ENCODE peak calls at places on chromosomes 2 and 18, in seven cellular contexts. I, X, G, K, Y, Z and F are unnamed samples.

GRCh38 chr18:67217551-67218166 is 298.9 kb downstream of the DSEL start:
- DNase-seq in I (no peak), X (peak), G (peak), K (peak), Y (peak), Z (peak), F (peak)

GRCh38 chr2:70133521-70134348 is 46.5 kb downstream of the PCBP1 start:
- DNase-seq in I (no peak), X (no peak), G (no peak), K (no peak), Y (no peak), Z (no peak), F (no peak)

GRCh38 chr2:194700726-194701125 is 956.3 kb upstream of the SLC39A10 start:
- DNase-seq in I (no peak), X (no peak), G (no peak), K (no peak), Y (no peak), Z (no peak), F (no peak)

GRCh38 chr18:58362027-58362575 is 266.8 kb downstream of the ALPK2 start:
- DNase-seq in I (no peak), X (no peak), G (no peak), K (no peak), Y (peak), Z (no peak), F (no peak)

GRCh38 chr2:102915128-102915527 is 153.3 kb downstream of the TMEM182 start:
- DNase-seq in I (no peak), X (no peak), G (no peak), K (no peak), Y (no peak), Z (peak), F (no peak)

GRCh38 chr2:81077396-81077795 is 772.8 kb upstream of the LRRTM1 start:
- DNase-seq in I (no peak), X (peak), G (no peak), K (no peak), Y (no peak), Z (no peak), F (no peak)

GRCh38 chr2:40095003-40095402 is 315.9 kb upstream of the THUMPD2 start:
- DNase-seq in I (no peak), X (no peak), G (no peak), K (no peak), Y (no peak), Z (no peak), F (no peak)

GRCh38 chr2:40579247-40579646 is 127.4 kb upstream of the SLC8A1 start:
- DNase-seq in I (no peak), X (no peak), G (no peak), K (no peak), Y (no peak), Z (no peak), F (no peak)

GRCh38 chr2:147101906-147102790 is 742.7 kb upstream of the ACVR2A start:
- DNase-seq in I (no peak), X (no peak), G (no peak), K (no peak), Y (no peak), Z (no peak), F (no peak)

GRCh38 chr2:213152065-213152794 is 818 bp upstream of the IKZF2 start:
- DNase-seq in I (peak), X (peak), G (peak), K (peak), Y (peak), Z (peak), F (peak)

GRCh38 chr18:50862401-50862800 is 16.5 kb upstream of the ME2 start:
- DNase-seq in I (no peak), X (no peak), G (no peak), K (peak), Y (no peak), Z (no peak), F (no peak)

GRCh38 chr2:161873689-161874088 is 200.3 kb downstream of the DPP4 start:
- DNase-seq in I (no peak), X (peak), G (no peak), K (no peak), Y (no peak), Z (no peak), F (no peak)

GRCh38 chr2:124316875-124317605 is 292.0 kb downstream of the CNTNAP5 start:
- DNase-seq in I (no peak), X (no peak), G (no peak), K (no peak), Y (no peak), Z (no peak), F (no peak)

GRCh38 chr2:62482558-62483352 is 23.2 kb downstream of the TMEM17 start:
- DNase-seq in I (no peak), X (no peak), G (no peak), K (no peak), Y (no peak), Z (no peak), F (no peak)

GRCh38 chr18:66150650-66151049 is 399.8 kb downstream of the CDH7 start:
- DNase-seq in I (no peak), X (no peak), G (no peak), K (no peak), Y (no peak), Z (no peak), F (no peak)

GRCh38 chr18:55275042-55275897 is 312.7 kb downstream of the TCF4 start:
- DNase-seq in I (no peak), X (peak), G (no peak), K (peak), Y (no peak), Z (peak), F (peak)

GRCh38 chr2:159091981-159092380 is 123.5 kb downstream of the TANC1 start:
- DNase-seq in I (no peak), X (no peak), G (no peak), K (no peak), Y (no peak), Z (no peak), F (no peak)

GRCh38 chr2:186349508-186349907 is 136.6 kb upstream of the ZC3H15 start:
- DNase-seq in I (no peak), X (no peak), G (no peak), K (no peak), Y (peak), Z (peak), F (no peak)

GRCh38 chr2:164257794-164258193 is 363.5 kb downstream of the GRB14 start:
- DNase-seq in I (no peak), X (no peak), G (no peak), K (no peak), Y (no peak), Z (no peak), F (no peak)

GRCh38 chr2:175726213-175726612 is 275.9 kb downstream of the LNPK start:
- DNase-seq in I (no peak), X (no peak), G (no peak), K (no peak), Y (no peak), Z (no peak), F (no peak)

GRCh38 chr2:178796079-178796677 is 11.0 kb downstream of the TTN start:
- DNase-seq in I (no peak), X (peak), G (no peak), K (no peak), Y (peak), Z (no peak), F (no peak)

GRCh38 chr2:238171575-238172187 is 12.9 kb downstream of the ERFE start:
- DNase-seq in I (no peak), X (no peak), G (no peak), K (no peak), Y (no peak), Z (no peak), F (no peak)

GRCh38 chr2:134558208-134558890 is 160.5 kb downstream of the TMEM163 start:
- DNase-seq in I (no peak), X (no peak), G (no peak), K (no peak), Y (no peak), Z (no peak), F (no peak)

GRCh38 chr2:178350051-178350450 is 100.9 kb downstream of the PRKRA start:
- DNase-seq in I (no peak), X (no peak), G (no peak), K (no peak), Y (no peak), Z (no peak), F (no peak)

GRCh38 chr18:48905541-48905940 is 45.2 kb downstream of the SMAD7 start:
- DNase-seq in I (no peak), X (no peak), G (no peak), K (no peak), Y (no peak), Z (no peak), F (no peak)

GRCh38 chr2:241577413-241578122 is 19.0 kb downstream of the BOK start:
- DNase-seq in I (peak), X (no peak), G (peak), K (no peak), Y (peak), Z (no peak), F (no peak)

GRCh38 chr18:2223859-2224258 is 347.4 kb downstream of the METTL4 start:
- DNase-seq in I (no peak), X (peak), G (no peak), K (no peak), Y (peak), Z (peak), F (peak)

GRCh38 chr18:50970006-50970405 is 2.2 kb downstream of the ELAC1 start:
- DNase-seq in I (no peak), X (no peak), G (no peak), K (no peak), Y (no peak), Z (peak), F (no peak)

GRCh38 chr2:214471990-214472389 is 61.1 kb downstream of the VWC2L start:
- DNase-seq in I (no peak), X (no peak), G (no peak), K (no peak), Y (no peak), Z (no peak), F (no peak)

GRCh38 chr2:187799601-187800000 is 245.4 kb upstream of the TFPI start:
- DNase-seq in I (no peak), X (no peak), G (no peak), K (no peak), Y (no peak), Z (no peak), F (no peak)

GRCh38 chr2:15939556-15939853 is 845 bp upstream of the MYCN start:
- DNase-seq in I (peak), X (no peak), G (peak), K (no peak), Y (no peak), Z (peak), F (no peak)

GRCh38 chr2:54122171-54122935 is 6.9 kb downstream of the ACYP2 start:
- DNase-seq in I (no peak), X (no peak), G (no peak), K (no peak), Y (peak), Z (no peak), F (no peak)

GRCh38 chr2:233259745-233260144 is 8.3 kb downstream of the ATG16L1 start:
- DNase-seq in I (no peak), X (no peak), G (no peak), K (no peak), Y (no peak), Z (no peak), F (no peak)

GRCh38 chr2:133790706-133791105 is 222.4 kb upstream of the NCKAP5 start:
- DNase-seq in I (no peak), X (no peak), G (no peak), K (no peak), Y (no peak), Z (no peak), F (no peak)

GRCh38 chr18:77133051-77133919 is 702 bp upstream of the MBP start:
- DNase-seq in I (peak), X (peak), G (peak), K (no peak), Y (peak), Z (peak), F (no peak)

GRCh38 chr18:74476154-74476553 is 19.0 kb upstream of the DIPK1C start:
- DNase-seq in I (no peak), X (peak), G (no peak), K (no peak), Y (peak), Z (no peak), F (peak)

GRCh38 chr2:71186973-71187372 is 39.9 kb downstream of the PAIP2B start:
- DNase-seq in I (no peak), X (no peak), G (no peak), K (no peak), Y (no peak), Z (no peak), F (no peak)

GRCh38 chr2:3179208-3179607 is 198.4 kb downstream of the EIPR1 start:
- DNase-seq in I (no peak), X (peak), G (no peak), K (no peak), Y (no peak), Z (no peak), F (no peak)

GRCh38 chr18:35239314-35239713 is 1.5 kb upstream of the ZNF397 start:
- DNase-seq in I (no peak), X (no peak), G (no peak), K (no peak), Y (no peak), Z (no peak), F (no peak)

GRCh38 chr18:35244671-35245070 is 3.8 kb downstream of the ZNF397 start:
- DNase-seq in I (no peak), X (no peak), G (no peak), K (no peak), Y (no peak), Z (no peak), F (no peak)

GRCh38 chr18:35242426-35242825 is 1.6 kb downstream of the ZNF397 start:
- DNase-seq in I (no peak), X (no peak), G (no peak), K (no peak), Y (no peak), Z (no peak), F (no peak)

GRCh38 chr18:35241523-35241804 is 630 bp downstream of the ZNF397 start:
- DNase-seq in I (no peak), X (no peak), G (no peak), K (no peak), Y (no peak), Z (no peak), F (no peak)

DNA sequence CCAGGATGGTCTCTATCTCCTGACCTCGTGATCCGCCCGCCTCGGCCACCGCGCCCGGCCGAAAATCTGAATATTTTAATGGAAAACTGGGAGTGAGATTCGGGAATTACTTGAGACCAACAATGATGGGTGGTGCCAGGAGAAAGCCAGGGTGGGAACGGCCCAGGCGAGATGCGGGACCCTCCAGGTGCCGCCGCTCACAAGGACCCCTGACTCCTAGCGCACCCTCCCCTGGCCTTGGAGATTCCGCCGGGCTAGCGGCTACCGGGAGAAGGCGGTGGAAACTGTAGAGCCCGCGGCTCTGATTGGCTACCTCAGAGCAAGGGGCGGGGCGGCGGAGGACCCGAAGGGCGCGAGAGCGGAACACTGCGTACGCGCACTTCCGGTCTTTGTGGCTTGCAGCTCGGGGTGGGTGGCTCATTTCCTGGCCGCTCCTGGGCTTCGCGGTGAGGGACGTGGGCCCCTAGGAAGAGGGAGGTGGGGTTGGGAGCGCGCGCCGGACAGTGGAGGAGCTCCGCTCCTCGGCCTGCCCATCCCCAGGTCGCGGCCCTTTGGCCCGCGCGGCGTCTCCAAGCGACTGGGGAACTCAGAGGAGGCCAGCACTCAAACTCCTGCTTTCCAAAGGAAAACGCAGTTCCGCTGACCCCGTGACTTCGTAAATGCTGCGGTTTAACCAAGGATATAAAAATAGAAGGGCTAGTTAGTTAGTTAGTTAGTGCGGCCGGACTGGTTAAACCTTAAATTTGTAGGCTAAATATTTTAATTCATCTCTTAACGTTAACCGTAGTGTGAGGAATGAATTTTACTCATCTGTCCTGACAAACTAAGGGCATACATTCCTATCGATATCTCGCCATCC is at the start of gene ZNF397:
- DNase-seq in I (peak), X (peak), G (peak), K (peak), Y (peak), Z (peak), F (peak)
- H3K4me3 ChIP-seq in I (peak), X (peak), G (peak), K (peak), Y (peak), Z (peak), F (peak)

GRCh38 chr2:179860255-179861026 is 971 bp downstream of the ZNF385B start:
- DNase-seq in I (no peak), X (peak), G (peak), K (no peak), Y (no peak), Z (peak), F (no peak)
- H3K4me3 ChIP-seq in I (no peak), X (peak), G (peak), K (peak), Y (peak), Z (peak), F (peak)

DNA sequence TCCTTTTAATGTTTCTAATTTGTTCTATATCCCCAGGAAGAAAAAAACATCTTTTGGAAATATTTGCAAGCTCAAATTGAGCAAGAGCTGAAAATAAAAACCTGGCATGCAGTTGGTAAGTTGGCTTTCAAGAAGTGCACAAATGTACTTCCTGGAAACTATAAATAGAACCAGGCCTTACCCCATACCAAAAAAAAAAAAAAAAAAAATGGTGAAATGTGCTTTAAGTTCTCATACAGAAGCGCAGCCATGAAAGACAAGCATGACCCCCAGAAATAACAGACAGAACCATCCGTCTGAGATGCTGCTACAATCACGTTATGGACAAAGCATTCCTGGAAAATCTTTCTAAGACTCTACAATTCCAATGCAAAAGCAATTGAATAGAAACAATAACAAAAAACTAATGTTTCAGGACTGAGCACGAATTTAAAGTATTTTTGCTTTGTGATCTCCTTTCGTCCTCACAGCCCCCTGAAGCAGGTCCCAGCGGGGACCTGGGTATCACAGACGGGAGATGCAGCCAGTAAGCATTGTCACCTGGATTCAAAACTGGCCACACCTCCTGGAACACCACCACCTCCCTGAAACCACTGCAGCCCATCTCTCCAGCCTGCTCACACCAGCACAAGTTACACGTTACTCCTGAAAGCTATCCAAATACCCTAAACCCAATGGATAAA is 178.3 kb downstream of the HDAC4 start:
- DNase-seq in I (no peak), X (no peak), G (peak), K (no peak), Y (no peak), Z (no peak), F (no peak)
- H3K4me3 ChIP-seq in I (no peak), X (no peak), G (peak), K (peak), Y (no peak), Z (no peak), F (no peak)

GRCh38 chr2:82344670-82345069 is 2040.1 kb upstream of the LRRTM1 start:
- DNase-seq in I (no peak), X (peak), G (no peak), K (no peak), Y (peak), Z (no peak), F (no peak)
- H3K4me3 ChIP-seq in I (no peak), X (no peak), G (no peak), K (no peak), Y (no peak), Z (no peak), F (no peak)

GRCh38 chr18:26545737-26546136 is 2.6 kb downstream of the KCTD1 start:
- DNase-seq in I (no peak), X (no peak), G (no peak), K (no peak), Y (no peak), Z (no peak), F (no peak)
- H3K4me3 ChIP-seq in I (no peak), X (peak), G (no peak), K (no peak), Y (no peak), Z (peak), F (peak)

GRCh38 chr2:73339171-73339678 is 45.9 kb upstream of the EGR4 start:
- DNase-seq in I (no peak), X (peak), G (no peak), K (no peak), Y (no peak), Z (no peak), F (no peak)
- H3K4me3 ChIP-seq in I (no peak), X (no peak), G (no peak), K (no peak), Y (no peak), Z (no peak), F (no peak)

DNA sequence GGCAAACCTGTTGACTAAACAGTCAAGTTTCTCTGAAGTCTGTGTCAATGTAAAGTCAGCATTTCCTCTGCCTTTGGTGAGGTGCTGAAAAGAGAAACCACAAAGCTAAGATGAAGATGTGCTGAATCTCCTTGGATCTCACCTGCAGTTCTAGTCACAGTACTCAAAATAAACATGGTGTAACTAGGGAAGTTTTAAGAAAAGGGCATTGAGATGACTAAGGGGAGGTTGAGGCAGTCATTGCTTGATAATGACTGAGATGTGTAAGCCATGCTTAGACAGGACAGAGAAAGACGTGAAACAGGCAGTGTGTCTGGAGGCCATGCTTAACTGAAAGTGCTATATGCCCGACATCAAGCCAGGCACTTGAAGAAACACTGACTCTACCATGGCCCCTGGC is 1010.0 kb upstream of the CELF4 start:
- DNase-seq in I (no peak), X (no peak), G (no peak), K (no peak), Y (no peak), Z (no peak), F (no peak)
- H3K4me3 ChIP-seq in I (no peak), X (no peak), G (no peak), K (no peak), Y (no peak), Z (no peak), F (no peak)